ENCODE peak calls at places on chromosomes 4 and X, in nine cellular contexts. H is neural crest cell, Y is amniotic stem cell, W is renal cortical epithelial cell, P is kidney epithelial cell, A is kidney glomerular epithelial cell, T is foreskin fibroblast, F is fibroblast of pulmonary artery, Q is upper lobe of right lung. I is an unnamed sample.
A peak's percentile ranks its signal among the peaks of the same experiment; 100 is the strongest.

GRCh38 chr4:23500876-23501275 is 389.0 kb downstream of the PPARGC1A start:
- DNase-seq in H (no peak), Y (no peak), W (no peak), P (no peak), A (no peak), T (no peak), F (no peak), Q (no peak), I (no peak)

GRCh38 chr4:123299212-123299651 is 97.4 kb upstream of the SPRY1 start:
- DNase-seq in H (no peak), Y (peak; percentile 58), W (peak; percentile 13), P (peak; percentile 5), A (peak; percentile 6), T (peak; percentile 56), F (peak; percentile 92), Q (no peak), I (peak; percentile 96)

GRCh38 chrX:71636438-71637252 is 18.3 kb upstream of the CXCR3 start:
- DNase-seq in H (no peak), Y (no peak), W (no peak), P (no peak), A (no peak), T (no peak), F (no peak), Q (no peak), I (no peak)

GRCh38 chrX:74529311-74529710 is 85.1 kb downstream of the RLIM start:
- DNase-seq in H (no peak), Y (no peak), W (no peak), P (no peak), A (no peak), T (no peak), F (no peak), Q (no peak), I (no peak)

GRCh38 chrX:68842781-68843581 is 14.2 kb downstream of the EFNB1 start:
- DNase-seq in H (no peak), Y (no peak), W (peak; percentile 60), P (no peak), A (no peak), T (no peak), F (no peak), Q (peak; percentile 66), I (peak; percentile 10)

GRCh38 chr4:178712486-178712885 is 1270.2 kb upstream of the AGA start:
- DNase-seq in H (no peak), Y (no peak), W (no peak), P (no peak), A (no peak), T (no peak), F (no peak), Q (no peak), I (no peak)

GRCh38 chr4:173270312-173271027 is 63.7 kb downstream of the HMGB2 start:
- DNase-seq in H (no peak), Y (no peak), W (no peak), P (no peak), A (no peak), T (no peak), F (peak; percentile 53), Q (no peak), I (peak; percentile 25)

GRCh38 chrX:134669378-134670098 is 11.3 kb upstream of the PLAC1 start:
- DNase-seq in H (no peak), Y (peak; percentile 54), W (peak; percentile 31), P (no peak), A (peak; percentile 24), T (peak; percentile 90), F (peak; percentile 90), Q (peak; percentile 43), I (peak; percentile 92)

GRCh38 chr4:142156246-142156645 is 519.9 kb downstream of the IL15 start:
- DNase-seq in H (no peak), Y (no peak), W (no peak), P (no peak), A (no peak), T (no peak), F (no peak), Q (no peak), I (no peak)

GRCh38 chrX:79975605-79976004 is 38.9 kb upstream of the TBX22 start:
- DNase-seq in H (no peak), Y (no peak), W (no peak), P (no peak), A (no peak), T (no peak), F (no peak), Q (no peak), I (no peak)

GRCh38 chr4:184534511-184535391 is 60.4 kb upstream of the IRF2 start:
- DNase-seq in H (no peak), Y (peak; percentile 30), W (peak; percentile 33), P (no peak), A (peak; percentile 37), T (peak; percentile 37), F (peak; percentile 88), Q (no peak), I (peak; percentile 56)

GRCh38 chrX:22430701-22431100 is 158.0 kb downstream of the CBLL2 start:
- DNase-seq in H (no peak), Y (no peak), W (no peak), P (no peak), A (no peak), T (no peak), F (no peak), Q (no peak), I (peak; percentile 45)

GRCh38 chrX:153862369-153863250 is 23.4 kb downstream of the L1CAM start:
- DNase-seq in H (no peak), Y (no peak), W (no peak), P (no peak), A (no peak), T (no peak), F (no peak), Q (no peak), I (no peak)

GRCh38 chrX:42755820-42756219 is 22.1 kb downstream of the PPP1R2C start:
- DNase-seq in H (no peak), Y (peak; percentile 1), W (peak; percentile 81), P (peak; percentile 23), A (peak; percentile 46), T (peak; percentile 50), F (peak; percentile 67), Q (no peak), I (peak; percentile 82)

GRCh38 chr4:173436866-173437265 is 38.0 kb upstream of the SCRG1 start:
- DNase-seq in H (no peak), Y (no peak), W (no peak), P (no peak), A (no peak), T (no peak), F (no peak), Q (no peak), I (no peak)

GRCh38 chr4:6854098-6854744 is 55.4 kb upstream of the TBC1D14 start:
- DNase-seq in H (no peak), Y (no peak), W (no peak), P (no peak), A (no peak), T (no peak), F (no peak), Q (no peak), I (no peak)

GRCh38 chr4:1799364-1799996 is 6.4 kb downstream of the FGFR3 start:
- DNase-seq in H (no peak), Y (no peak), W (no peak), P (no peak), A (no peak), T (no peak), F (no peak), Q (no peak), I (no peak)

GRCh38 chr4:67714248-67714583 is 13.3 kb upstream of the UBA6 start:
- DNase-seq in H (no peak), Y (no peak), W (peak; percentile 54), P (no peak), A (peak; percentile 65), T (no peak), F (no peak), Q (no peak), I (no peak)